ENCODE peak calls at places on chromosomes 11 and 22, in nine cellular contexts. E is caudate nucleus; B is CD8-positive, alpha-beta memory T cell; D is mammary epithelial cell; F is CD4-positive, alpha-beta T cell; K is hepatocyte; H is fibroblast of lung; G is esophagus muscularis mucosa; I is HepG2. X is an unnamed sample.

GRCh38 chr11:2086239-2087040 is 52.7 kb downstream of the IGF2 start:
- DNase-seq in I (no peak), F (no peak), H (no peak), K (no peak), B (no peak), G (peak), E (no peak), D (no peak), X (no peak)

GRCh38 chr11:130071211-130071712 is 1.6 kb downstream of the APLP2 start:
- DNase-seq in B (no peak), G (no peak), K (no peak), I (peak), D (peak), E (no peak), H (peak), F (no peak), X (no peak)

GRCh38 chr11:70413151-70413550 is 14.8 kb downstream of the CTTN start:
- DNase-seq in G (no peak), H (no peak), I (no peak), D (no peak), F (no peak), K (no peak), E (no peak), B (no peak), X (no peak)

GRCh38 chr11:111388431-111388830 is 9.4 kb upstream of the POU2AF1 start:
- DNase-seq in K (no peak), E (no peak), F (no peak), G (no peak), D (no peak), I (no peak), B (no peak), H (peak), X (no peak)

GRCh38 chr11:27356624-27357222 is 6.3 kb downstream of the CCDC34 start:
- DNase-seq in K (no peak), E (no peak), H (no peak), I (no peak), B (no peak), G (no peak), F (no peak), D (no peak), X (no peak)

GRCh38 chr11:47433157-47433556 is 6.9 kb upstream of the PSMC3 start:
- DNase-seq in G (no peak), F (no peak), H (peak), K (no peak), E (no peak), I (peak), D (no peak), B (no peak), X (no peak)

GRCh38 chr11:19445771-19446170 is 205.0 kb upstream of the E2F8 start:
- DNase-seq in D (no peak), B (no peak), F (no peak), G (no peak), K (no peak), E (no peak), H (no peak), I (no peak), X (no peak)

GRCh38 chr11:113288286-113288863 is 26.0 kb upstream of the TTC12 start:
- DNase-seq in I (peak), K (peak), H (no peak), D (no peak), G (no peak), E (no peak), F (no peak), B (no peak), X (no peak)

GRCh38 chr11:57890521-57890920 is 128.9 kb downstream of the CTNND1 start:
- DNase-seq in I (no peak), B (no peak), E (no peak), D (no peak), K (no peak), G (no peak), H (no peak), F (no peak), X (no peak)

GRCh38 chr22:40462195-40462988 is 92.0 kb downstream of the SGSM3 start:
- DNase-seq in F (peak), E (no peak), K (no peak), D (no peak), B (no peak), I (peak), H (no peak), G (no peak), X (no peak)

GRCh38 chr11:93528757-93529639 is 14.2 kb downstream of the SMCO4 start:
- DNase-seq in G (no peak), D (no peak), B (no peak), F (no peak), E (no peak), K (no peak), I (no peak), H (no peak), X (no peak)

GRCh38 chr22:23681026-23681809 is 9.6 kb upstream of the RGL4 start:
- DNase-seq in H (no peak), E (no peak), F (no peak), I (no peak), G (no peak), D (no peak), B (no peak), K (no peak), X (no peak)

GRCh38 chr22:49547751-49548239 is 279.9 kb downstream of the BRD1 start:
- DNase-seq in D (no peak), K (no peak), B (no peak), H (no peak), I (no peak), F (no peak), G (no peak), E (no peak), X (no peak)

GRCh38 chr11:122720482-122720881 is 65.0 kb downstream of the UBASH3B start:
- DNase-seq in K (no peak), G (no peak), D (peak), E (no peak), H (peak), B (no peak), I (no peak), F (no peak), X (no peak)

GRCh38 chr11:25925359-25925758 is 406.6 kb upstream of the ANO3 start:
- DNase-seq in K (no peak), B (no peak), E (no peak), G (no peak), D (no peak), I (no peak), F (no peak), H (no peak), X (no peak)

GRCh38 chr22:26476705-26477340 is 6.8 kb downstream of the HPS4 start:
- DNase-seq in D (no peak), E (no peak), G (no peak), H (peak), K (no peak), F (no peak), I (peak), B (no peak), X (no peak)

GRCh38 chr11:126431401-126432064 is 76.0 kb downstream of the ST3GAL4 start:
- DNase-seq in G (peak), B (no peak), F (no peak), I (peak), K (peak), H (peak), E (no peak), D (no peak), X (no peak)
- H3K27ac ChIP-seq in G (peak), B (no peak), F (no peak), I (no peak), K (peak), H (peak), E (no peak), D (no peak), X (no peak)

GRCh38 chr11:60838132-60838531 is 3.8 kb upstream of the CCDC86 start:
- DNase-seq in G (no peak), F (no peak), B (no peak), I (peak), K (no peak), D (no peak), E (no peak), H (no peak), X (no peak)

GRCh38 chr11:60836866-60837510 is 4.9 kb upstream of the CCDC86 start:
- DNase-seq in B (no peak), D (no peak), E (no peak), H (no peak), G (no peak), K (no peak), I (no peak), F (no peak), X (peak)

GRCh38 chr11:60835472-60835871 is 6.4 kb upstream of the CCDC86 start:
- DNase-seq in K (no peak), H (no peak), F (no peak), I (no peak), B (no peak), D (peak), E (no peak), G (no peak), X (no peak)

GRCh38 chr11:60831501-60832079 is 10.3 kb upstream of the CCDC86 start:
- DNase-seq in K (no peak), H (peak), G (no peak), F (no peak), I (no peak), B (no peak), D (peak), E (no peak), X (no peak)

GRCh38 chr11:60834742-60835141 is 7.2 kb upstream of the CCDC86 start:
- DNase-seq in B (no peak), H (no peak), E (no peak), G (no peak), D (no peak), F (no peak), I (no peak), K (no peak), X (no peak)
- H3K27ac ChIP-seq in B (no peak), H (no peak), E (no peak), G (no peak), D (no peak), F (no peak), I (no peak), K (no peak), X (no peak)

GRCh38 chr11:73564903-73565302 is 33.0 kb downstream of the FAM168A start:
- DNase-seq in K (no peak), F (no peak), H (no peak), I (no peak), G (no peak), D (no peak), B (no peak), E (no peak), X (no peak)

GRCh38 chr11:73565804-73566203 is 32.1 kb downstream of the FAM168A start:
- DNase-seq in K (no peak), F (no peak), G (no peak), I (no peak), E (no peak), B (no peak), D (no peak), H (no peak), X (no peak)

GRCh38 chr11:73566977-73567755 is 30.7 kb downstream of the FAM168A start:
- DNase-seq in E (no peak), H (peak), G (no peak), B (no peak), K (peak), I (no peak), F (no peak), D (no peak), X (no peak)

GRCh38 chr11:73563539-73564200 is 34.2 kb downstream of the FAM168A start:
- DNase-seq in K (no peak), I (no peak), G (no peak), H (no peak), E (no peak), F (no peak), D (no peak), B (no peak), X (no peak)

DNA sequence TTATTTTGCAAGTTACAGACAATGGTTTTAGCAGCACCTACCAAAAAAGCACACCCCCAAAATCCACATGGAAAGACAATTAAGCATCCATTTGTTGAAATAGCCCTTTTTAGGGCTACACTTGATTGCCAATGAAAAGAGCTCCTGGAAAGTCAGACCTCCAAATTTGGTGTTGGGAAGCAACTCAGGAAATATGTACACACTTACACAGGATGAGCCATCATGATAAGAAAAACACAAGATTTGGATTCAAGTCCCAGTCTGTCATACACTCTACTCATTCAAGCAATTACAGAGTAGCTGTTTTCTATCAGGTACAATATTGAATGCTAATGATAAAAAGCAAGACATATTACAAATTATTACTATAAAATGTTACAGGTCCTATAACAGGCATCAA is 31.5 kb downstream of the FAM168A start:
- DNase-seq in F (no peak), H (peak), G (no peak), I (no peak), K (no peak), B (no peak), E (no peak), D (no peak), X (no peak)
- H3K27ac ChIP-seq in F (no peak), H (no peak), G (no peak), I (no peak), K (no peak), B (no peak), E (no peak), D (no peak), X (no peak)

GRCh38 chr11:23404225-23405160 is 544.2 kb upstream of the CCDC179 start:
- DNase-seq in K (no peak), F (no peak), H (no peak), D (no peak), B (no peak), E (no peak), I (no peak), G (no peak), X (no peak)
- H3K27ac ChIP-seq in K (no peak), F (no peak), H (no peak), D (no peak), B (no peak), E (no peak), I (no peak), G (no peak), X (no peak)

DNA sequence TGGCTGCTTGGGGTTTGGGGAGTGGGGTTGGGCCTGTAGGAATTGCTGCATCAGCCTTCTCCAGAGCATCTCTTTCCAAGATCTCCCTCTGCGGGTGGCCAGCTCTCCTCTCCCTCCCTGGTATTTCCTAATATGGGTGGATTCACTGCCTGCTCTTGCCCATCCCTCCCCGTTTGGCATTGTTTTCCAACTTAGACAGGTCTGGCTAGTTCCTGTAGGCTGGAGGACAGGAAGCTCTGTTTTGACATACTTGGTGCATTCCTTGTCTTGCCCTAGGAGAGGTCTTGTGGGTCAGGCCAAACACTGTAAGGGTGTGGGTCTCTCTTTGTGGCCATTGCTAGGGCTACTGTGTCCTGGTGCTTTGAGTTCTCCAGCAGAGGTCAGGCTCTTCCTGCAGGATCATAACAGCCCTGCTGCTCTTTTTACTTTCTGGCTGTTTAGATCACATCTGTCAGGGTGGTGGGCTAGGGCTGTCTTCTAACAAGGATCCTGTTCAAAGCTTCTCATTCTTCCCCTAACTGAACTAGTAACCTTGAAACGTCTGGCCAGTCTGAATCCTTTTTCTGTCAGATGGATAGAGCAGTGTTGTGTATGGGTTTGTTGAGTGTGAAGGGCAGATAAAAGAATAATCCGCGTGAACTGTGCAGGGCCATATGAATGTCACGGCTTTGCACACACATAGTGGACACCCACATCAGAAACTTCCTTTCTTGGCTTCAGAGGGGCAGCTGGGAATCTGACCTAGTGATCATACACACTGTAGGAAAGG is 18.3 kb upstream of the MICALL1 start:
- DNase-seq in D (peak), F (no peak), E (no peak), H (peak), G (no peak), K (no peak), B (no peak), I (no peak), X (no peak)
- H3K27ac ChIP-seq in D (peak), F (no peak), E (peak), H (peak), G (peak), K (no peak), B (no peak), I (no peak), X (no peak)

GRCh38 chr11:76025817-76026216 is 180.5 kb downstream of the WNT11 start:
- DNase-seq in G (no peak), B (no peak), H (no peak), K (no peak), D (no peak), E (no peak), F (no peak), I (no peak), X (no peak)

GRCh38 chr11:76026862-76027261 is 179.4 kb downstream of the WNT11 start:
- DNase-seq in E (no peak), D (no peak), I (no peak), H (no peak), B (no peak), G (no peak), F (no peak), K (no peak), X (no peak)

GRCh38 chr11:76023408-76024068 is 182.8 kb downstream of the WNT11 start:
- DNase-seq in B (no peak), F (no peak), E (no peak), G (no peak), H (no peak), D (peak), K (no peak), I (no peak), X (no peak)

GRCh38 chr11:76030286-76030685 is 176.0 kb downstream of the WNT11 start:
- DNase-seq in F (no peak), D (peak), I (peak), E (no peak), H (peak), B (no peak), K (no peak), G (no peak), X (no peak)

DNA sequence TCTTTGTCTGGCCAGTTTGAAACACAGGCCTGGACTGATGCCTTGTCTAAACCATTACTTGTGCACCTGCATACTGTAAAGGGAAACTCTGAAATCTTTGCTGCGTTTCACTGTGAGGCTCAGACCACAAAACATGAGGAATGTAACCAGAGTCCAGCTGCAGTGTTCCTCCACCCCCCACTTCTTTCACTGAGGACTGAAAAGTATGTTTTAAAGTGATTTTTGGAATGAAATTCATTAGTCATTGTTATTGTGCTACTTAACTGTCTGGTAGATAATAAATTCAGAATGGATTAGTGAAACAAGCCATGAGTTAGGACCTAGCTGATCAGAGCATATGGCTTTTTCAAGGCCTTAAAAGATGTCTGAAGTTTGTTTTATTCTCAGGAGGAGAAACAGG is 181.2 kb downstream of the WNT11 start:
- DNase-seq in D (peak), B (no peak), I (no peak), H (peak), F (no peak), G (no peak), E (no peak), K (no peak), X (no peak)
- H3K27ac ChIP-seq in D (no peak), B (no peak), I (no peak), H (no peak), F (no peak), G (no peak), E (no peak), K (no peak), X (no peak)

GRCh38 chr11:17486666-17487065 is 10.0 kb upstream of the ABCC8 start:
- DNase-seq in I (peak), D (no peak), K (no peak), F (no peak), H (no peak), B (no peak), E (no peak), G (no peak), X (no peak)
- H3K27ac ChIP-seq in I (no peak), D (no peak), K (peak), F (no peak), H (no peak), B (no peak), E (no peak), G (no peak), X (no peak)